ENCODE peak calls at places on chromosomes 6 and 20, in ten cellular contexts. O, Y, K, X, U, A, W, Q, B and T are unnamed samples.

GRCh38 chr6:1027795-1028569 is 283.9 kb upstream of the FOXQ1 start:
- DNase-seq in X (no peak), K (no peak), Y (no peak), A (no peak), Q (no peak), U (no peak), B (no peak), O (no peak), W (no peak), T (no peak)

GRCh38 chr20:52047811-52048302 is 143.7 kb downstream of the ZFP64 start:
- DNase-seq in B (no peak), Y (no peak), X (peak; percentile 83), Q (peak; percentile 26), O (no peak), A (no peak), U (no peak), W (no peak), K (no peak), T (peak; percentile 84)

GRCh38 chr6:13990830-13991229 is 66.1 kb downstream of the RNF182 start:
- DNase-seq in X (no peak), K (no peak), W (no peak), A (no peak), Y (no peak), B (no peak), U (no peak), O (no peak), Q (no peak), T (no peak)

GRCh38 chr6:157982297-157982579 is 575 bp downstream of the SYNJ2 start:
- DNase-seq in U (peak; percentile 25), X (no peak), W (no peak), Q (peak; percentile 39), K (peak; percentile 71), Y (peak; percentile 68), B (peak; percentile 73), O (no peak), A (no peak), T (no peak)

GRCh38 chr6:7671076-7671475 is 54.8 kb upstream of the BMP6 start:
- DNase-seq in Y (no peak), U (peak; percentile 80), B (no peak), K (no peak), X (peak; percentile 57), Q (no peak), O (no peak), A (no peak), W (peak; percentile 54), T (no peak)

GRCh38 chr20:52785678-52786077 is 186.5 kb upstream of the TSHZ2 start:
- DNase-seq in K (no peak), Y (no peak), A (no peak), U (peak; percentile 18), B (no peak), Q (no peak), X (no peak), W (peak; percentile 45), O (no peak), T (no peak)

GRCh38 chr6:164827537-164827936 is 481.9 kb downstream of the C6orf118 start:
- DNase-seq in U (no peak), Y (no peak), A (no peak), B (no peak), K (no peak), X (no peak), Q (no peak), W (peak; percentile 72), O (no peak), T (no peak)

GRCh38 chr20:7897965-7898364 is 42.3 kb downstream of the HAO1 start:
- DNase-seq in W (no peak), B (no peak), Y (no peak), K (no peak), U (no peak), O (no peak), X (no peak), A (no peak), Q (no peak), T (no peak)

GRCh38 chr20:50283370-50283769 is 92.7 kb downstream of the CEBPB start:
- DNase-seq in Q (no peak), O (no peak), A (no peak), B (no peak), Y (no peak), W (no peak), K (no peak), X (no peak), U (no peak), T (no peak)

GRCh38 chr20:50281831-50282591 is 91.4 kb downstream of the CEBPB start:
- DNase-seq in K (no peak), U (no peak), A (no peak), Q (no peak), Y (no peak), X (no peak), W (no peak), B (peak; percentile 48), O (no peak), T (no peak)

GRCh38 chr20:50280851-50281655 is 90.4 kb downstream of the CEBPB start:
- DNase-seq in Q (no peak), A (no peak), K (no peak), W (no peak), Y (no peak), X (no peak), U (no peak), O (no peak), B (no peak), T (no peak)

GRCh38 chr20:50283922-50284810 is 93.5 kb downstream of the CEBPB start:
- DNase-seq in A (peak; percentile 90), W (peak; percentile 84), B (peak; percentile 88), U (peak; percentile 64), Q (no peak), X (no peak), Y (peak; percentile 48), K (peak; percentile 79), O (no peak), T (no peak)

DNA sequence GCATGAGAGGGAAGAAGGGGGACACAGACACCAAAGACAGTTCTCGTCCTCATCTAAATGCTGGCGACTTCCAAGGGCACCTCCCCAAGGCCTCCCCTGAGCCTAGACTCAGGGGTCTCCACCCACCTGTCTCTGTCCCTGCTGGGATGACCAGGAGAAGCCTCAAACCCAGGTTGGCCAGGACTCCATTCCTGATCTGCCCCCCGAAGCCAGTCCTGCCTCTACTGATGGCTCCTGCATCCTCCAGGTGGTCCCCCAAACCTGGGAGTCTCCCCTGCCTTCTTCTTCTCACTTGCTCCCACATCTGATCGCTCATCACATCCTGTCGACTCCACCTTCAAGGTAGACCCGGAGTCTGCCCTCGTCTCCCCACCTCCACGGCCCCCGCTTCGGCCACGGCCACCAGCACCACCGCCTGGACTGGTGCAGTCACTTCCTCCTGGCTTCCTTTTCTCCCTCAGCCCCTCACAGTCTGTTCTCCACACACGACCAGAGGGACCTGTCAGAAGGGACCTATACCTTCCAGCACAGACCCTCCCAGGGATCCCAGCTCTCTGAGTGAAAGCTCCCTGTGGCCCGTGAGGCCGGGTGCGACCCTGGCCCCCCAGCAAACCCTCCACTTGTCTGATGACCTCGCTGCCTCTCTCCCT is 92.1 kb downstream of the CEBPB start:
- DNase-seq in W (no peak), Q (no peak), K (no peak), Y (no peak), A (no peak), X (no peak), O (no peak), U (no peak), B (peak; percentile 47), T (no peak)
- H3K4me3 ChIP-seq in W (no peak overlapping the region), Q (no peak overlapping the region), K (no peak overlapping the region), Y (no peak overlapping the region), A (no peak overlapping the region), X (no peak overlapping the region), O (no peak overlapping the region), U (no peak overlapping the region), B (no peak overlapping the region), T (no peak overlapping the region)

DNA sequence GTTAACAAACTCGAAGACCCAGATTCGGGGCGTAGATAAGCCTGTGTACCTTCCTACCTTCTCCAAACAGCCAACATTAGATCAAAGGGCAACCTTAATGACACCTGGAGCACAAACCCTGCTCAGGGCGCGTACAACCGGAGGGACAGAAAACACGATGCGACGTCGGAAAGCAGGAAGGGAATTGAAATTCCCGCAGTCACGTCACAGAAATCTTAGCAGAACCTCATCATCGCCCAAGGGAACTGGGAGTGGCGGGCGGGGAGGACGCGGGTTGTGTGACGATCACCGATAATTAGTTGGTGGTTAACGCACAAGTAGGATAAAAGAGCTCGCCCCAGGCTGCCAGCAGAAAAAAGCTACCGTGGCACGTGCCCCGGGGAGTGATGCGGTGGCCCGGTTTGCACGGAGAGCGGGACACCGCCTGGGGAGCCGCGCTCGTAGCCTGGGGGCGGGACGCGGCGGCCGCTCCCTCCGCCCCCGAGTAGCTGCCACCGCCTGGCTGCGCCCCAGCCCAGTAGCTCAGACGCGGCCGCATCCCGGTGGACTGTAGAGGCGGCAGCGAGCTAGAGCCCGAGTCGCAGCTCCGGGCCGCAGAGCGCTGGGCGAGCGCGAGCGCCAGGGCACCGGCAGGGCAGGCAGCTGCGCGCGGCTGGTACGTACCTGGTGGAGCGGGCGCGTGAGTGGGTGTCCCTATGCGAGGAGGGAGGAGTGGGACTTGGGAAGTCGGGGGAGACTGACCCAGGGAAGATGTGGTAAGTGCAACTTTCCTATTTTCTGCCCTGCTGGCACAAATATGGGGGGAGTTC is at the start of gene PKIB:
- DNase-seq in O (no peak), Y (peak; percentile 86), U (peak; percentile 40), W (peak; percentile 68), A (peak; percentile 84), X (peak; percentile 37), B (peak; percentile 84), Q (peak; percentile 71), K (peak; percentile 90), T (peak; percentile 44)
- TF ChIP-seq CTCF in O (no peak), Y (peak; percentile 22), U (peak; percentile 15), W (peak; percentile 73), A (peak; percentile 23), X (peak; percentile 54), B (peak; percentile 29), Q (peak; percentile 59), K (no peak), T (peak; percentile 58)

GRCh38 chr20:3894796-3895195 is 5.6 kb downstream of the PANK2 start:
- DNase-seq in O (no peak), U (no peak), W (no peak), X (no peak), Y (no peak), A (no peak), K (no peak), Q (no peak), B (no peak), T (no peak)
- H3K4me3 ChIP-seq in O (no peak overlapping the region), U (no peak overlapping the region), W (no peak overlapping the region), X (no peak overlapping the region), Y (no peak overlapping the region), A (no peak overlapping the region), K (no peak overlapping the region), Q (no peak overlapping the region), B (no peak overlapping the region), T (no peak overlapping the region)

GRCh38 chr20:49320460-49320859 is 42.6 kb upstream of the ZNFX1 start:
- DNase-seq in U (peak; percentile 54), A (no peak), K (no peak), Q (peak; percentile 37), O (no peak), Y (no peak), W (peak; percentile 34), X (peak; percentile 49), B (no peak), T (no peak)

GRCh38 chr20:49324306-49324705 is 46.4 kb upstream of the ZNFX1 start:
- DNase-seq in B (no peak), A (no peak), O (no peak), Y (no peak), X (no peak), W (no peak), U (no peak), Q (no peak), K (no peak), T (no peak)

GRCh38 chr20:49319204-49319809 is 41.5 kb upstream of the ZNFX1 start:
- DNase-seq in U (no peak), K (no peak), B (no peak), Y (no peak), X (no peak), W (no peak), O (no peak), A (no peak), Q (no peak), T (no peak)

GRCh38 chr20:49325981-49326380 is 48.1 kb upstream of the ZNFX1 start:
- DNase-seq in X (peak; percentile 1), Y (no peak), K (no peak), O (no peak), U (peak; percentile 97), Q (no peak), W (no peak), B (no peak), A (no peak), T (no peak)

GRCh38 chr20:49323622-49324238 is 45.9 kb upstream of the ZNFX1 start:
- DNase-seq in K (no peak), O (no peak), A (no peak), X (peak; percentile 78), Q (peak; percentile 89), B (no peak), W (peak; percentile 80), U (peak; percentile 86), Y (no peak), T (peak; percentile 64)
- TF ChIP-seq CTCF in K (no peak), O (no peak), A (peak; percentile 25), X (peak; percentile 58), Q (peak; percentile 30), B (peak; percentile 18), W (peak; percentile 61), U (peak; percentile 71), Y (no peak), T (peak; percentile 56)